ENCODE peak calls at places on chromosomes 1 and 21, in four cellular contexts. N, I, L and V are unnamed samples.

GRCh38 chr1:155623357-155623756 is 13.3 kb downstream of the MSTO1 start:
- DNase-seq in L (no peak), N (no peak), I (no peak), V (no peak)

GRCh38 chr1:187691439-187691838 is 862.7 kb downstream of the PLA2G4A start:
- DNase-seq in I (peak), L (no peak), N (peak), V (peak)

GRCh38 chr1:108141604-108142003 is 58.5 kb downstream of the SLC25A24 start:
- DNase-seq in I (no peak), N (no peak), L (no peak), V (peak)

GRCh38 chr21:45636921-45637646 is 6.4 kb upstream of the PCBP3 start:
- DNase-seq in L (no peak), I (no peak), N (no peak), V (no peak)

GRCh38 chr1:226664413-226665101 is 74.5 kb downstream of the ITPKB start:
- DNase-seq in N (peak), I (peak), L (peak), V (no peak)

GRCh38 chr1:36996106-36996505 is 38.2 kb downstream of the GRIK3 start:
- DNase-seq in N (no peak), I (no peak), L (no peak), V (no peak)

GRCh38 chr1:157952601-157953000 is 40.8 kb upstream of the KIRREL1 start:
- DNase-seq in L (no peak), N (no peak), I (no peak), V (no peak)

GRCh38 chr1:203444077-203444683 is 31.4 kb upstream of the PRELP start:
- DNase-seq in L (no peak), N (no peak), I (no peak), V (no peak)

GRCh38 chr21:33441489-33442477 is 38.0 kb downstream of the TMEM50B start:
- DNase-seq in I (peak), N (peak), L (no peak), V (peak)

GRCh38 chr1:91754348-91754747 is 131.6 kb downstream of the TGFBR3 start:
- DNase-seq in N (no peak), I (peak), L (no peak), V (peak)

GRCh38 chr1:222914861-222915632 is 100.2 kb downstream of the DISP1 start:
- DNase-seq in I (peak), L (no peak), N (no peak), V (peak)

GRCh38 chr1:104671684-104672353 is 922.1 kb downstream of the AMY1C start:
- DNase-seq in I (no peak), N (no peak), L (no peak), V (no peak)

GRCh38 chr1:158116311-158116710 is 64.4 kb upstream of the CD1D start:
- DNase-seq in N (no peak), I (no peak), L (no peak), V (no peak)

GRCh38 chr1:186494832-186495271 is 33.9 kb upstream of the PDC start:
- DNase-seq in N (no peak), I (peak), L (no peak), V (peak)

GRCh38 chr1:150992626-150993025 is 10.5 kb downstream of the ANXA9 start:
- DNase-seq in N (no peak), L (no peak), I (no peak), V (no peak)

GRCh38 chr1:228004331-228004871 is 2.4 kb upstream of the WNT3A start:
- DNase-seq in N (no peak), L (peak), I (no peak), V (no peak)

GRCh38 chr1:87061742-87062156 is 147.3 kb downstream of the HS2ST1 start:
- DNase-seq in I (peak), N (peak), L (no peak), V (peak)

GRCh38 chr1:117696567-117696966 is 90.7 kb downstream of the TENT5C start:
- DNase-seq in N (peak), L (no peak), I (peak), V (no peak)

GRCh38 chr1:205970486-205970885 is 27.2 kb upstream of the SLC26A9 start:
- DNase-seq in I (no peak), N (no peak), L (no peak), V (no peak)

GRCh38 chr1:183776731-183777130 is 28.2 kb upstream of the RGL1 start:
- DNase-seq in I (peak), N (no peak), L (no peak), V (no peak)

GRCh38 chr1:116472431-116472961 is 98.3 kb downstream of the CD58 start:
- DNase-seq in L (no peak), N (no peak), I (peak), V (no peak)

GRCh38 chr1:29532741-29533140 is 296.4 kb downstream of the PTPRU start:
- DNase-seq in I (peak), N (no peak), L (no peak), V (no peak)

GRCh38 chr21:41289431-41289830 is 27.2 kb upstream of the FAM3B start:
- DNase-seq in L (no peak), N (no peak), I (no peak), V (no peak)

GRCh38 chr1:225343618-225344017 is 84.2 kb downstream of the LBR start:
- DNase-seq in L (no peak), N (no peak), I (no peak), V (peak)

GRCh38 chr1:41743361-41743760 is 175.4 kb downstream of the HIVEP3 start:
- DNase-seq in N (no peak), L (no peak), I (peak), V (no peak)

GRCh38 chr21:28186604-28187003 is 806.1 kb downstream of the LTN1 start:
- DNase-seq in I (no peak), N (no peak), L (no peak), V (no peak)

GRCh38 chr1:200302192-200302892 is 107.5 kb downstream of the ZNF281 start:
- DNase-seq in I (peak), L (no peak), N (no peak), V (peak)

GRCh38 chr21:17003221-17003620 is 509.6 kb upstream of the CXADR start:
- DNase-seq in L (no peak), I (peak), N (peak), V (no peak)

GRCh38 chr1:161069731-161070270 is at the start of gene ARHGAP30:
- DNase-seq in N (no peak), L (peak), I (no peak), V (no peak)

GRCh38 chr1:193190096-193190744 is 3.8 kb upstream of the B3GALT2 start:
- DNase-seq in L (no peak), N (no peak), I (peak), V (no peak)

GRCh38 chr21:36917487-36918158 is 48.8 kb downstream of the HLCS start:
- DNase-seq in I (peak), N (peak), L (no peak), V (peak)

GRCh38 chr1:202713110-202713509 is 2.9 kb upstream of the SYT2 start:
- DNase-seq in N (no peak), L (no peak), I (no peak), V (peak)

GRCh38 chr1:219298581-219299148 is 125.0 kb downstream of the LYPLAL1 start:
- DNase-seq in L (peak), N (no peak), I (peak), V (no peak)

GRCh38 chr1:219296916-219297315 is 123.2 kb downstream of the LYPLAL1 start:
- DNase-seq in I (peak), N (no peak), L (no peak), V (no peak)

GRCh38 chr1:219294251-219294650 is 120.6 kb downstream of the LYPLAL1 start:
- DNase-seq in L (no peak), N (no peak), I (no peak), V (no peak)

GRCh38 chr1:219299420-219299819 is 125.7 kb downstream of the LYPLAL1 start:
- DNase-seq in L (no peak), N (no peak), I (peak), V (no peak)

DNA sequence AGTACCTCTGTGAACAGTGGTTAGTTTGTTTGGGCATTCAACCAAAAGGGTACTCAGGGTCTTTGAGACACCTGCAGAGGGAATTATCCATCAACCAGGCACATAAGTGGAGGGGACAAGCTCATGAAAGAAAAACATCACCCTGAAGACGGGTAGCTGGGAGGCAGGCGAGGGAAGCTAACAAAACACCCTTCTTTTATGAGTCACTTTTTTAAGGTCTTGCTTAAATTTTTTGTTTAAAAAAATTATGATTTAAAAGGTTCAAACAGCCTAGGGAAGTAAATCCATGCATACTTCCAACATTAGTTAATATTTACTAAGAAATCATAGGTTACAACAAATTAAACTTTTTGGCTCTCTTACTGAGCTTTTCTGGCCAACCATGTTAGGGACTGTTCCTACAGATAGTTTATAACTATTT is 122.8 kb downstream of the LYPLAL1 start:
- DNase-seq in N (no peak), L (no peak), I (peak), V (no peak)
- H3K27ac ChIP-seq in N (peak), L (peak), I (peak), V (no peak)

GRCh38 chr1:27111771-27112573 is 43.0 kb downstream of the SLC9A1 start:
- DNase-seq in N (peak), I (peak), L (peak), V (peak)
- TF ChIP-seq CTCF in N (peak), I (peak), L (no peak), V (no peak)

GRCh38 chr1:207026177-207026576 is 6.4 kb downstream of the C1orf116 start:
- DNase-seq in I (peak), L (no peak), N (no peak), V (no peak)
- H3K27ac ChIP-seq in I (peak), L (no peak), N (peak), V (no peak)

GRCh38 chr1:99264201-99265021 is at the start of gene PLPPR4:
- DNase-seq in I (peak), N (no peak), L (peak), V (peak)
- TF ChIP-seq CTCF in I (no peak), N (no peak), L (no peak), V (no peak)

GRCh38 chr1:230866171-230866811 is 2.0 kb downstream of the C1orf198 start:
- DNase-seq in I (peak), L (no peak), N (no peak), V (no peak)
- H3K27ac ChIP-seq in I (peak), L (peak), N (no peak), V (no peak)

DNA sequence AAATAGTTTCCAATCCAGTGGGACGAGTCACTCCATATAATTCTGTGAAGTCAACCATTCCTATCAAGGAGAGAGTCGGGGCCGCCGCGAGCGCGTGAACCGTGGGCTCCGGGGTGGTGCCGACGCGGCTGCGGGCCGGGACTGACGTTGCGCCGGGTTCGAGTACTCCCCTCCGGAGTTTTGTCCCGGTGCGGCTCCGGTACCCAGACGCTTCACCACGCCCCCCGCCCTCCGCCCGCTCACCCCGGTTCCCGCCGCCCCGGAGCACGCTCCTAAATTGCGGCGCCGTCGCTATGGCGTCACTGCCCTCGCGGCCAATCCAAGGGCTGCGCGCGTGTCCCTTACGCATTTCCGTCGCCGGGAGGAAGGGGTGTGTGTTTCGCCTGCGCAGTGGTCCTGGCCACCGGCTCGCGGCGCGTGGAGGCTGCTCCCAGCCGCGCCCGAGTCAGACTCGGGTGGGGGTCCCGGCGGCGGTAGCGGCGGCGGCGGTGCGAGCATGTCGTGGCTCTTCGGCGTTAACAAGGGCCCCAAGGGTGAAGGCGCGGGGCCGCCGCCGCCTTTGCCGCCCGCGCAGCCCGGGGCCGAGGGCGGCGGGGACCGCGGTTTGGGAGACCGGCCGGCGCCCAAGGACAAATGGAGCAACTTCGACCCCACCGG is at the start of gene ATAD3B:
- DNase-seq in I (peak), N (peak), L (peak), V (peak)
- TF ChIP-seq CTCF in I (no peak), N (no peak), L (no peak), V (no peak)